ENCODE peak calls at places on chromosomes 2 and 18, in five cellular contexts. M is mammary epithelial cell, Z is thyroid gland, N is adrenal gland, H is stomach. F is an unnamed sample.
A peak's percentile ranks its signal among the peaks of the same experiment; 100 is the strongest.

GRCh38 chr2:204282525-204282924 is 262.8 kb upstream of the PARD3B start:
- DNase-seq in M (peak; percentile 8), Z (no peak), N (no peak), H (no peak), F (no peak)

GRCh38 chr2:149169653-149170052 is 131.2 kb downstream of the LYPD6B start:
- DNase-seq in M (peak; percentile 94), Z (no peak), N (no peak), H (peak; percentile 46), F (no peak)

GRCh38 chr2:120066708-120067547 is 54.1 kb downstream of the EPB41L5 start:
- DNase-seq in M (no peak), Z (no peak), N (no peak), H (no peak), F (no peak)

GRCh38 chr18:62757399-62758010 is 42.2 kb downstream of the PHLPP1 start:
- DNase-seq in M (no peak), Z (peak; percentile 26), N (no peak), H (no peak), F (no peak)

GRCh38 chr2:3535794-3536681 is 16.7 kb upstream of the ADI1 start:
- DNase-seq in M (peak; percentile 81), Z (peak; percentile 35), N (peak; percentile 89), H (peak; percentile 55), F (peak; percentile 71)

GRCh38 chr2:107027797-107028196 is 141.8 kb upstream of the ST6GAL2 start:
- DNase-seq in M (no peak), Z (no peak), N (no peak), H (no peak), F (no peak)

GRCh38 chr2:209956276-209956675 is 46.2 kb upstream of the RPE start:
- DNase-seq in M (no peak), Z (peak; percentile 7), N (no peak), H (peak; percentile 48), F (no peak)

GRCh38 chr2:501130-501529 is 176.1 kb downstream of the TMEM18 start:
- DNase-seq in M (no peak), Z (no peak), N (no peak), H (no peak), F (no peak)

GRCh38 chr2:233990261-233990798 is 60.2 kb upstream of the SPP2 start:
- DNase-seq in M (peak; percentile 73), Z (no peak), N (no peak), H (peak; percentile 46), F (no peak)

GRCh38 chr18:41326311-41326710 is 628.7 kb upstream of the PIK3C3 start:
- DNase-seq in M (peak; percentile 87), Z (no peak), N (no peak), H (no peak), F (no peak)

GRCh38 chr2:102514061-102514785 is 41.2 kb downstream of the SLC9A4 start:
- DNase-seq in M (peak; percentile 87), Z (no peak), N (no peak), H (peak; percentile 46), F (no peak)

GRCh38 chr2:86397989-86398388 is 43.2 kb upstream of the KDM3A start:
- DNase-seq in M (no peak), Z (no peak), N (no peak), H (no peak), F (no peak)

GRCh38 chr18:3059272-3059671 is 46.3 kb upstream of the LPIN2 start:
- DNase-seq in M (no peak), Z (no peak), N (peak; percentile 42), H (no peak), F (no peak)

GRCh38 chr18:62448426-62448825 is 74.4 kb upstream of the ZCCHC2 start:
- DNase-seq in M (no peak), Z (no peak), N (no peak), H (no peak), F (no peak)

GRCh38 chr2:77210725-77211124 is 311.5 kb downstream of the LRRTM4 start:
- DNase-seq in M (no peak), Z (no peak), N (no peak), H (no peak), F (no peak)

GRCh38 chr2:134431837-134432437 is 178.1 kb downstream of the MGAT5 start:
- DNase-seq in M (peak; percentile 38), Z (no peak), N (no peak), H (no peak), F (no peak)

GRCh38 chr2:71884303-71885042 is 263.2 kb downstream of the CYP26B1 start:
- DNase-seq in M (peak; percentile 80), Z (no peak), N (peak; percentile 85), H (no peak), F (peak; percentile 42)

GRCh38 chr18:43563780-43564179 is 286.5 kb upstream of the SYT4 start:
- DNase-seq in M (peak; percentile 30), Z (peak; percentile 16), N (peak; percentile 70), H (peak; percentile 41), F (peak; percentile 29)

GRCh38 chr2:119257198-119257597 is 33.6 kb downstream of the STEAP3 start:
- DNase-seq in M (no peak), Z (no peak), N (no peak), H (no peak), F (peak; percentile 3)

GRCh38 chr2:147588191-147588590 is 256.6 kb upstream of the ACVR2A start:
- DNase-seq in M (peak; percentile 64), Z (no peak), N (no peak), H (no peak), F (no peak)

GRCh38 chr2:70115646-70116442 is 28.6 kb downstream of the PCBP1 start:
- DNase-seq in M (no peak), Z (peak; percentile 53), N (no peak), H (no peak), F (peak; percentile 34)

GRCh38 chr2:123502926-123503325 is 522.2 kb upstream of the CNTNAP5 start:
- DNase-seq in M (peak; percentile 93), Z (no peak), N (no peak), H (no peak), F (no peak)

GRCh38 chr2:18763338-18763737 is 174.0 kb upstream of the NT5C1B start:
- DNase-seq in M (no peak), Z (no peak), N (no peak), H (no peak), F (no peak)

GRCh38 chr18:39839782-39840181 is 2115.3 kb upstream of the PIK3C3 start:
- DNase-seq in M (no peak), Z (no peak), N (no peak), H (no peak), F (no peak)

GRCh38 chr2:191740776-191741175 is 62.8 kb downstream of the NABP1 start:
- DNase-seq in M (no peak), Z (no peak), N (no peak), H (no peak), F (no peak)

GRCh38 chr2:64646007-64646880 is 7.5 kb downstream of the SERTAD2 start:
- DNase-seq in M (peak; percentile 71), Z (peak; percentile 88), N (peak; percentile 94), H (peak; percentile 91), F (peak; percentile 95)

GRCh38 chr2:43001055-43001378 is 208.6 kb upstream of the HAAO start:
- DNase-seq in M (no peak), Z (no peak), N (peak; percentile 33), H (no peak), F (no peak)

GRCh38 chr18:31555971-31556747 is 35.5 kb upstream of the TTR start:
- DNase-seq in M (peak; percentile 51), Z (peak; percentile 14), N (peak; percentile 74), H (no peak), F (peak; percentile 62)

DNA sequence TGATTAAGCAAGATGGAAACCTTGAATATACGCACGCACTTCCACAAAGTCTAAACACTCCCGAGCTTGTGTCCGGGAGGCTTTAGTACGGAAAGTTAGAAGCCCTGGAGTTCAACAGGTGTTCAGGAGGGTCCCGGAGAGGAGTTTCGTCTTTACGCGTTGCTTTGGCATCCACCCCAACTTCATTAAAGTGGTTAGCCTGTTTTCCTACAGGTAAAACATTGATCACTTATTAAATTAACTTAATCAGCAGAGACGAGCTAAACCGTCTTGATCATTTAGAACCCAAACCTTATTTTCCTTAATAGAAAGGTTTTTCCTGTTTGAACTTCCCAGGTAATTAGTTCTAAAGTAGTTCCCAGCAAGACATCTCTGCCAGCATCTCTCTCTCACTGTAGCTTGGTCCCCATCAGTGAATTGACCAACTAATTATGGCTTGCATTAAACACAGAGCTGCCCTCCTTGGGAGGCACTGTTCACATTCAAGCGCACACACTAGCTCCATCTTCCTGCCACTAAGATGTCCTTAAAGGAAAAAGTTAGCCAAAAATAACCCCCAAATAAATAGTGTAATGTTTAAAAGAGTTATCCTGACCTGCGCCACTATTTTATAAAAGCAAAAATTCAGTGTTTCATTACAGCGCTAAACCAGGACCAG is 1.4 kb downstream of the NPAS2 start:
- DNase-seq in M (no peak), Z (no peak), N (no peak), H (no peak), F (no peak)
- H3K27ac ChIP-seq in M (peak overlapping the region; percentile 76), Z (no peak overlapping the region), N (no peak overlapping the region), H (peak overlapping the region; percentile 92), F (no peak overlapping the region)

GRCh38 chr2:25041307-25041927 is 459 bp upstream of the EFR3B start:
- DNase-seq in M (peak; percentile 27), Z (peak; percentile 89), N (peak; percentile 86), H (peak; percentile 69), F (peak; percentile 49)
- TF ChIP-seq CTCF in M (peak; percentile 27), Z (peak; percentile 53), N (peak; percentile 19), H (peak; percentile 10), F (peak; percentile 11)

DNA sequence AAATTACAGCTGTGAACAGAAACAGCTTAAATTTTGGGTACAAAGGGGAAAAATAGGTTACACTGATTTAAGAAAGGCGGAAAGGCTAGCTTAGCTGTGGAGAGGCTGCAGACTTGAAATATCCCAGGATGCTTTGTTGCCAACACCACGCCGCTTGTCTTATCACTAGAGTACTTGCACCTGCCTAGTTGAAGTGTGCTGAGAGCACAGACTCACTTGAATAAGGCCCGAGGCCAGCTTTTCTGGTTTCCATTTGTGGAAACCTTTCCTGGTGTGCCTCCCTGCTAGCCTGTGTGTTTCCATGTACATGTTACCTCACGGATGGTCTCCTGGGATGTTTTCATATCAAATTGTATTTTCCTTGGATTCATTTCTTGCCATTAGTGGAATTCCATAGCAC is 3.2 kb downstream of the CABLES1 start:
- DNase-seq in M (no peak), Z (peak; percentile 82), N (no peak), H (peak; percentile 72), F (no peak)
- H3K4me3 ChIP-seq in M (no peak overlapping the region), Z (no peak overlapping the region), N (no peak overlapping the region), H (peak overlapping the region; percentile 80), F (no peak overlapping the region)

DNA sequence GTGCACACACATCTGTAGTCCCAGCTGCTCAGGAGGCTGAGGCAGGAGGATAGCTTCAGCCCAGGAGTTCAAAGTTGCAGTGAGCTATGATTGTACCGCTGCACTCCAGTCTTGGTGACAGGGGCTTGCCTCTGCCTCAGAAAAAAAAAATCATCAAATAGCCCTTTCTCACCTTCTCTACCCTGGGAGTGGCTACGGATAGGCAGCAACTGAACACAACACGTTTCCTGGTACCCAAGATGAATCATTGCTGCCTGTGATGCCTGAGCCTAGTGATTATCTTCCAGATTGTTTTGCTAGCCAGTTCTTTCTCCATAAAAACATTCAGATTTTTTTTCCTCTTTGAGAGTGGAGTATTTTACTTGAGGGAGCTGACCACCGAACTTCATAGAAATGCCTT is 13.5 kb downstream of the INPP4A start:
- DNase-seq in M (peak; percentile 48), Z (no peak), N (no peak), H (no peak), F (no peak)
- H3K27ac ChIP-seq in M (peak overlapping the region; percentile 49), Z (no peak overlapping the region), N (no peak overlapping the region), H (no peak overlapping the region), F (no peak overlapping the region)

F was measured in testis.